ENCODE peak calls at places on chromosomes 12 and 14, in eight cellular contexts. One of them, this sample, is unnamed.

GRCh38 chr14:77660754-77661153 is 44.3 kb upstream of the SPTLC2 start:
- DNase-seq in IMR-90: no peak
- DNase-seq in CD8-positive, alpha-beta T cell: no peak
- DNase-seq in spleen: no peak
- DNase-seq in fibroblast of mammary gland: no peak
- DNase-seq in nephron progenitor cell: no peak
- DNase-seq in psoas muscle: no peak
- DNase-seq in mammary epithelial cell: no peak
- DNase-seq in this sample: no peak

GRCh38 chr12:109817627-109818231 is 15.5 kb downstream of the TRPV4 start:
- DNase-seq in IMR-90: no peak
- DNase-seq in CD8-positive, alpha-beta T cell: no peak
- DNase-seq in spleen: no peak
- DNase-seq in fibroblast of mammary gland: no peak
- DNase-seq in nephron progenitor cell: no peak
- DNase-seq in psoas muscle: no peak
- DNase-seq in mammary epithelial cell: no peak
- DNase-seq in this sample: no peak

GRCh38 chr12:114013601-114014345 is 47.6 kb upstream of the RBM19 start:
- DNase-seq in IMR-90: peak; percentile 37
- DNase-seq in CD8-positive, alpha-beta T cell: no peak
- DNase-seq in spleen: no peak
- DNase-seq in fibroblast of mammary gland: peak; percentile 73
- DNase-seq in nephron progenitor cell: no peak
- DNase-seq in psoas muscle: no peak
- DNase-seq in mammary epithelial cell: peak; percentile 1
- DNase-seq in this sample: peak; percentile 9

GRCh38 chr12:96448287-96448686 is 41.1 kb upstream of the CFAP54 start:
- DNase-seq in IMR-90: peak; percentile 96
- DNase-seq in CD8-positive, alpha-beta T cell: no peak
- DNase-seq in spleen: no peak
- DNase-seq in fibroblast of mammary gland: peak; percentile 69
- DNase-seq in nephron progenitor cell: no peak
- DNase-seq in psoas muscle: no peak
- DNase-seq in mammary epithelial cell: peak; percentile 93
- DNase-seq in this sample: no peak

GRCh38 chr12:92593734-92594402 is 108.9 kb upstream of the PLEKHG7 start:
- DNase-seq in IMR-90: peak; percentile 96
- DNase-seq in CD8-positive, alpha-beta T cell: peak; percentile 66
- DNase-seq in spleen: peak; percentile 84
- DNase-seq in fibroblast of mammary gland: peak; percentile 95
- DNase-seq in nephron progenitor cell: no peak
- DNase-seq in psoas muscle: peak; percentile 13
- DNase-seq in mammary epithelial cell: peak; percentile 99
- DNase-seq in this sample: peak; percentile 92

GRCh38 chr14:42911642-42912041 is 1305.0 kb downstream of the LRFN5 start:
- DNase-seq in IMR-90: peak; percentile 13
- DNase-seq in CD8-positive, alpha-beta T cell: no peak
- DNase-seq in spleen: no peak
- DNase-seq in fibroblast of mammary gland: peak; percentile 8
- DNase-seq in nephron progenitor cell: no peak
- DNase-seq in psoas muscle: no peak
- DNase-seq in mammary epithelial cell: no peak
- DNase-seq in this sample: no peak

GRCh38 chr14:64807588-64807987 is 72.1 kb downstream of the SPTB start:
- DNase-seq in IMR-90: no peak
- DNase-seq in CD8-positive, alpha-beta T cell: no peak
- DNase-seq in spleen: peak; percentile 41
- DNase-seq in fibroblast of mammary gland: no peak
- DNase-seq in nephron progenitor cell: no peak
- DNase-seq in psoas muscle: peak; percentile 56
- DNase-seq in mammary epithelial cell: no peak
- DNase-seq in this sample: no peak

GRCh38 chr12:51771008-51771407 is 77.5 kb downstream of the FIGNL2 start:
- DNase-seq in IMR-90: no peak
- DNase-seq in CD8-positive, alpha-beta T cell: no peak
- DNase-seq in spleen: no peak
- DNase-seq in fibroblast of mammary gland: no peak
- DNase-seq in nephron progenitor cell: no peak
- DNase-seq in psoas muscle: no peak
- DNase-seq in mammary epithelial cell: peak; percentile 19
- DNase-seq in this sample: no peak

GRCh38 chr14:101173698-101174521 is 270.4 kb upstream of the RTL1 start:
- DNase-seq in IMR-90: no peak
- DNase-seq in CD8-positive, alpha-beta T cell: no peak
- DNase-seq in spleen: peak; percentile 41
- DNase-seq in fibroblast of mammary gland: no peak
- DNase-seq in nephron progenitor cell: no peak
- DNase-seq in psoas muscle: no peak
- DNase-seq in mammary epithelial cell: no peak
- DNase-seq in this sample: no peak

GRCh38 chr12:51672334-51672733 is 81.3 kb downstream of the SCN8A start:
- DNase-seq in IMR-90: peak; percentile 56
- DNase-seq in CD8-positive, alpha-beta T cell: no peak
- DNase-seq in spleen: no peak
- DNase-seq in fibroblast of mammary gland: peak; percentile 27
- DNase-seq in nephron progenitor cell: no peak
- DNase-seq in psoas muscle: no peak
- DNase-seq in mammary epithelial cell: no peak
- DNase-seq in this sample: no peak

GRCh38 chr12:68259318-68259940 is 6.0 kb upstream of the IL22 start:
- DNase-seq in IMR-90: peak; percentile 92
- DNase-seq in CD8-positive, alpha-beta T cell: no peak
- DNase-seq in spleen: no peak
- DNase-seq in fibroblast of mammary gland: peak; percentile 91
- DNase-seq in nephron progenitor cell: no peak
- DNase-seq in psoas muscle: no peak
- DNase-seq in mammary epithelial cell: peak; percentile 94
- DNase-seq in this sample: peak; percentile 31

GRCh38 chr14:68446243-68447040 is 346.4 kb downstream of the ZFP36L1 start:
- DNase-seq in IMR-90: no peak
- DNase-seq in CD8-positive, alpha-beta T cell: no peak
- DNase-seq in spleen: no peak
- DNase-seq in fibroblast of mammary gland: no peak
- DNase-seq in nephron progenitor cell: no peak
- DNase-seq in psoas muscle: no peak
- DNase-seq in mammary epithelial cell: no peak
- DNase-seq in this sample: no peak

GRCh38 chr12:81644503-81644902 is 114.6 kb downstream of the PPFIA2 start:
- DNase-seq in IMR-90: peak; percentile 36
- DNase-seq in CD8-positive, alpha-beta T cell: no peak
- DNase-seq in spleen: no peak
- DNase-seq in fibroblast of mammary gland: peak; percentile 64
- DNase-seq in nephron progenitor cell: peak; percentile 6
- DNase-seq in psoas muscle: no peak
- DNase-seq in mammary epithelial cell: peak; percentile 23
- DNase-seq in this sample: peak; percentile 30

GRCh38 chr12:112126000-112126431 is 656 bp downstream of the TRAFD1 start:
- DNase-seq in IMR-90: no peak
- DNase-seq in CD8-positive, alpha-beta T cell: no peak
- DNase-seq in spleen: no peak
- DNase-seq in fibroblast of mammary gland: no peak
- DNase-seq in nephron progenitor cell: no peak
- DNase-seq in psoas muscle: no peak
- DNase-seq in mammary epithelial cell: no peak
- DNase-seq in this sample: no peak

GRCh38 chr12:68356060-68356748 is 24.0 kb upstream of the MDM1 start:
- DNase-seq in IMR-90: no peak
- DNase-seq in CD8-positive, alpha-beta T cell: no peak
- DNase-seq in spleen: no peak
- DNase-seq in fibroblast of mammary gland: no peak
- DNase-seq in nephron progenitor cell: no peak
- DNase-seq in psoas muscle: no peak
- DNase-seq in mammary epithelial cell: no peak
- DNase-seq in this sample: no peak

GRCh38 chr12:11067514-11067913 is 5.4 kb upstream of the TAS2R46 start:
- DNase-seq in IMR-90: peak; percentile 10
- DNase-seq in CD8-positive, alpha-beta T cell: no peak
- DNase-seq in spleen: no peak
- DNase-seq in fibroblast of mammary gland: peak; percentile 56
- DNase-seq in nephron progenitor cell: no peak
- DNase-seq in psoas muscle: no peak
- DNase-seq in mammary epithelial cell: peak; percentile 17
- DNase-seq in this sample: no peak

GRCh38 chr14:92549853-92550244 is 36.3 kb downstream of the RIN3 start:
- DNase-seq in IMR-90: peak; percentile 16
- DNase-seq in CD8-positive, alpha-beta T cell: no peak
- DNase-seq in spleen: no peak
- DNase-seq in fibroblast of mammary gland: peak; percentile 45
- DNase-seq in nephron progenitor cell: no peak
- DNase-seq in psoas muscle: peak; percentile 54
- DNase-seq in mammary epithelial cell: no peak
- DNase-seq in this sample: no peak

GRCh38 chr12:43333650-43334043 is 218.4 kb downstream of the ADAMTS20 start:
- DNase-seq in IMR-90: no peak
- DNase-seq in CD8-positive, alpha-beta T cell: no peak
- DNase-seq in spleen: no peak
- DNase-seq in fibroblast of mammary gland: no peak
- DNase-seq in nephron progenitor cell: no peak
- DNase-seq in psoas muscle: no peak
- DNase-seq in mammary epithelial cell: no peak
- DNase-seq in this sample: no peak

GRCh38 chr14:94041551-94042346 is 15.6 kb downstream of the OTUB2 start:
- DNase-seq in IMR-90: peak; percentile 78
- DNase-seq in CD8-positive, alpha-beta T cell: no peak
- DNase-seq in spleen: peak; percentile 60
- DNase-seq in fibroblast of mammary gland: peak; percentile 88
- DNase-seq in nephron progenitor cell: no peak
- DNase-seq in psoas muscle: no peak
- DNase-seq in mammary epithelial cell: no peak
- DNase-seq in this sample: no peak

GRCh38 chr14:94665121-94665520 is 52.9 kb downstream of the SERPINA3 start:
- DNase-seq in IMR-90: peak; percentile 80
- DNase-seq in CD8-positive, alpha-beta T cell: no peak
- DNase-seq in spleen: no peak
- DNase-seq in fibroblast of mammary gland: peak; percentile 94
- DNase-seq in nephron progenitor cell: no peak
- DNase-seq in psoas muscle: no peak
- DNase-seq in mammary epithelial cell: no peak
- DNase-seq in this sample: no peak

GRCh38 chr12:91778938-91779400 is 366.7 kb downstream of the BTG1 start:
- DNase-seq in IMR-90: peak; percentile 88
- DNase-seq in CD8-positive, alpha-beta T cell: no peak
- DNase-seq in spleen: no peak
- DNase-seq in fibroblast of mammary gland: peak; percentile 96
- DNase-seq in nephron progenitor cell: peak; percentile 1
- DNase-seq in psoas muscle: peak; percentile 7
- DNase-seq in mammary epithelial cell: peak; percentile 99
- DNase-seq in this sample: peak; percentile 94

GRCh38 chr14:30553311-30553989 is 5.5 kb upstream of the G2E3 start:
- DNase-seq in IMR-90: peak; percentile 78
- DNase-seq in CD8-positive, alpha-beta T cell: no peak
- DNase-seq in spleen: no peak
- DNase-seq in fibroblast of mammary gland: peak; percentile 76
- DNase-seq in nephron progenitor cell: no peak
- DNase-seq in psoas muscle: no peak
- DNase-seq in mammary epithelial cell: peak; percentile 82
- DNase-seq in this sample: no peak

GRCh38 chr12:132703611-132704010 is 7.0 kb upstream of the PGAM5 start:
- DNase-seq in IMR-90: no peak
- DNase-seq in CD8-positive, alpha-beta T cell: no peak
- DNase-seq in spleen: no peak
- DNase-seq in fibroblast of mammary gland: no peak
- DNase-seq in nephron progenitor cell: no peak
- DNase-seq in psoas muscle: no peak
- DNase-seq in mammary epithelial cell: no peak
- DNase-seq in this sample: no peak

GRCh38 chr14:51652168-51653095 is 722 bp downstream of the FRMD6 start:
- DNase-seq in IMR-90: no peak
- DNase-seq in CD8-positive, alpha-beta T cell: no peak
- DNase-seq in spleen: peak; percentile 90
- DNase-seq in fibroblast of mammary gland: no peak
- DNase-seq in nephron progenitor cell: no peak
- DNase-seq in psoas muscle: no peak
- DNase-seq in mammary epithelial cell: no peak
- DNase-seq in this sample: no peak
- TF ChIP-seq CTCF in IMR-90: no peak
- TF ChIP-seq CTCF in CD8-positive, alpha-beta T cell: peak; percentile 27
- TF ChIP-seq CTCF in spleen: no peak
- TF ChIP-seq CTCF in fibroblast of mammary gland: no peak
- TF ChIP-seq CTCF in nephron progenitor cell: no peak
- TF ChIP-seq CTCF in psoas muscle: no peak
- TF ChIP-seq CTCF in mammary epithelial cell: no peak
- TF ChIP-seq CTCF in this sample: no peak

GRCh38 chr12:117298191-117298590 is 63.2 kb downstream of the NOS1 start:
- DNase-seq in IMR-90: no peak
- DNase-seq in CD8-positive, alpha-beta T cell: no peak
- DNase-seq in spleen: no peak
- DNase-seq in fibroblast of mammary gland: no peak
- DNase-seq in nephron progenitor cell: no peak
- DNase-seq in psoas muscle: no peak
- DNase-seq in mammary epithelial cell: no peak
- DNase-seq in this sample: no peak
- TF ChIP-seq CTCF in IMR-90: no peak
- TF ChIP-seq CTCF in CD8-positive, alpha-beta T cell: no peak
- TF ChIP-seq CTCF in spleen: no peak
- TF ChIP-seq CTCF in fibroblast of mammary gland: no peak
- TF ChIP-seq CTCF in nephron progenitor cell: no peak
- TF ChIP-seq CTCF in psoas muscle: no peak
- TF ChIP-seq CTCF in mammary epithelial cell: no peak
- TF ChIP-seq CTCF in this sample: no peak

DNA sequence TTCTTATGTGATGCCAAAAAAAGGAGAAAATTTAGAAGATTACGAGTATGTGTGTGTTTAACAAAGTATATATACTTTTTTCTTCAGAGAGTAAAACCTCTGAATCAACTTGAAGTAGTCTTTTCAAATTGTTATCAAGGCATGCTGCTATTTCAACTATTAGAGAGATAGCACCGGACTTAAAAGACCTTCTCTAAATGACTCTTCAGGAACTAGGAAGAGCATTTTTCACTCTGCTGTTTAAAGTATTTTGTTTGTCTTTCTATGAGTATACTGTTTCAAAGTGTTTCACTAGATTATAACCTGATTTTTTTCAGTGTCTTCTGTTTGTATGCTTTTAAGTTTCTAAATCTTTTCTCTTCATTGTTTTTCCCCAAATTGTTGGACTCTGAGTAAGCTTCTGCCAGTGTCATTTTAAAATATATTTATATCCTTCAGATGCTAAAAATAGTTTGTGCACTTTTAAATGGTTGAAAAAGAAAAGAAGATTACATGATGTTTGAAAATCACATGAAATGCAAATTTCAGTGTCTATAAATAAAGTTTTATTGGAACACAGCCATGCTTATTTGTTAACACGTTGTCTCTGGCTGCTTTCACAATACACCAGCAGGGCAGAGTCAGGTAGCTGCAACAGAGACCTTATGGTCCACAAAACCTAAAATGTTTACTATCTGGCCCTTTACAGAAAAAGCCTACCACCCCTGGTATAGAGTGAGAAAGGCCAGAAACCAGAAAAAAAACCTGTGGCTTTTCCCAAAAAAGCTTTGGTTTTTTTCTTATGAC is 21.3 kb downstream of the CRADD start:
- DNase-seq in IMR-90: peak; percentile 40
- DNase-seq in CD8-positive, alpha-beta T cell: no peak
- DNase-seq in spleen: no peak
- DNase-seq in fibroblast of mammary gland: no peak
- DNase-seq in nephron progenitor cell: no peak
- DNase-seq in psoas muscle: no peak
- DNase-seq in mammary epithelial cell: no peak
- DNase-seq in this sample: no peak
- TF ChIP-seq CTCF in IMR-90: no peak
- TF ChIP-seq CTCF in CD8-positive, alpha-beta T cell: no peak
- TF ChIP-seq CTCF in spleen: no peak
- TF ChIP-seq CTCF in fibroblast of mammary gland: no peak
- TF ChIP-seq CTCF in nephron progenitor cell: no peak
- TF ChIP-seq CTCF in psoas muscle: no peak
- TF ChIP-seq CTCF in mammary epithelial cell: no peak
- TF ChIP-seq CTCF in this sample: no peak

GRCh38 chr12:107929436-107929835 is 154.9 kb downstream of the ASCL4 start:
- DNase-seq in IMR-90: peak; percentile 10
- DNase-seq in CD8-positive, alpha-beta T cell: no peak
- DNase-seq in spleen: no peak
- DNase-seq in fibroblast of mammary gland: peak; percentile 31
- DNase-seq in nephron progenitor cell: no peak
- DNase-seq in psoas muscle: no peak
- DNase-seq in mammary epithelial cell: peak; percentile 30
- DNase-seq in this sample: peak; percentile 40
- TF ChIP-seq CTCF in IMR-90: peak; percentile 22
- TF ChIP-seq CTCF in CD8-positive, alpha-beta T cell: no peak
- TF ChIP-seq CTCF in spleen: no peak
- TF ChIP-seq CTCF in fibroblast of mammary gland: peak; percentile 22
- TF ChIP-seq CTCF in nephron progenitor cell: peak; percentile 36
- TF ChIP-seq CTCF in psoas muscle: no peak
- TF ChIP-seq CTCF in mammary epithelial cell: peak; percentile 42
- TF ChIP-seq CTCF in this sample: peak; percentile 26